ENCODE peak calls at places on chromosomes 4 and X, in five cellular contexts. Y, Q, C, U and X are unnamed samples.

GRCh38 chr4:110533940-110534339 is 58.0 kb downstream of the ENPEP start:
- DNase-seq in C (peak), Y (no peak), U (no peak), Q (peak), X (no peak)

GRCh38 chr4:101790521-101791188 is at the start of gene BANK1:
- DNase-seq in Q (peak), U (peak), Y (peak), C (peak), X (peak)

GRCh38 chrX:10011991-10012390 is 44.8 kb downstream of the CLDN34 start:
- DNase-seq in C (no peak), Q (peak), Y (no peak), U (no peak), X (no peak)

GRCh38 chrX:95703696-95704095 is 980.9 kb upstream of the DIAPH2 start:
- DNase-seq in C (no peak), Y (no peak), Q (no peak), U (no peak), X (no peak)

GRCh38 chr4:172202480-172203076 is 389.4 kb downstream of the GALNTL6 start:
- DNase-seq in C (peak), U (peak), Q (no peak), Y (no peak), X (peak)

GRCh38 chrX:3549442-3549875 is 164.0 kb downstream of the PRKX start:
- DNase-seq in Y (no peak), U (no peak), Q (peak), C (no peak), X (no peak)

GRCh38 chr4:168496834-168497233 is at the start of gene PALLD:
- DNase-seq in U (no peak), C (no peak), Q (no peak), Y (no peak), X (no peak)

GRCh38 chrX:154600962-154601374 is 16.0 kb downstream of the CTAG1A start:
- DNase-seq in U (no peak), Y (no peak), C (no peak), Q (no peak), X (no peak)

GRCh38 chr4:151730003-151730559 is 30.7 kb downstream of the GATB start:
- DNase-seq in U (no peak), Y (no peak), Q (no peak), C (no peak), X (no peak)

GRCh38 chr4:104447346-104447745 is 47.3 kb downstream of the CXXC4 start:
- DNase-seq in Q (no peak), U (no peak), Y (no peak), C (no peak), X (no peak)

GRCh38 chr4:184267673-184268573 is 50.2 kb upstream of the ENPP6 start:
- DNase-seq in Q (peak), U (peak), C (peak), Y (peak), X (peak)

GRCh38 chrX:31268359-31268758 is 196.5 kb upstream of the FTHL17 start:
- DNase-seq in U (no peak), Q (no peak), C (no peak), Y (no peak), X (no peak)

GRCh38 chr4:52640808-52641595 is 18.1 kb downstream of the USP46 start:
- DNase-seq in U (no peak), Y (no peak), Q (peak), C (no peak), X (no peak)

GRCh38 chr4:124941267-124941666 is 228.7 kb upstream of the ANKRD50 start:
- DNase-seq in U (no peak), Y (no peak), C (no peak), Q (peak), X (no peak)

GRCh38 chr4:74364649-74365491 is at the start of gene EREG:
- DNase-seq in C (no peak), U (no peak), Y (peak), Q (peak), X (no peak)

GRCh38 chr4:114263233-114263632 is 283.8 kb upstream of the ARSJ start:
- DNase-seq in C (no peak), U (no peak), Y (no peak), Q (peak), X (no peak)

GRCh38 chr4:68892861-68893260 is 58.7 kb downstream of the UGT2A3 start:
- DNase-seq in Y (no peak), C (no peak), Q (no peak), U (no peak), X (no peak)

GRCh38 chr4:8762951-8763735 is 108.5 kb downstream of the HMX1 start:
- DNase-seq in C (no peak), U (no peak), Q (no peak), Y (no peak), X (no peak)

GRCh38 chr4:1337376-1337831 is 9.6 kb upstream of the UVSSA start:
- DNase-seq in C (no peak), U (no peak), Y (peak), Q (peak), X (no peak)

GRCh38 chr4:7052923-7053715 is 9.9 kb downstream of the TADA2B start:
- DNase-seq in U (no peak), Q (peak), C (peak), Y (peak), X (peak)

GRCh38 chr4:97370581-97370980 is 772.7 kb downstream of the STPG2 start:
- DNase-seq in U (no peak), Q (no peak), Y (no peak), C (no peak), X (no peak)

GRCh38 chr4:78551420-78552351 is at the start of gene ANXA3:
- DNase-seq in Q (peak), U (no peak), Y (peak), C (no peak), X (no peak)

GRCh38 chr4:38132843-38133662 is 172.9 kb downstream of the PTTG2 start:
- DNase-seq in U (no peak), Q (no peak), Y (no peak), C (no peak), X (no peak)

GRCh38 chr4:94256833-94257232 is 49.2 kb downstream of the SMARCAD1 start:
- DNase-seq in U (no peak), C (peak), Y (no peak), Q (peak), X (no peak)

GRCh38 chr4:159697322-159698283 is 594.7 kb downstream of the RAPGEF2 start:
- DNase-seq in C (no peak), Y (no peak), U (no peak), Q (no peak), X (no peak)

GRCh38 chr4:180031330-180031729 is 2211.9 kb upstream of the TENM3 start:
- DNase-seq in U (no peak), Y (no peak), Q (no peak), C (no peak), X (no peak)

GRCh38 chrX:362351-362750 is 24.4 kb downstream of the PPP2R3B start:
- DNase-seq in U (no peak), Y (no peak), Q (no peak), C (no peak), X (no peak)

GRCh38 chrX:154044045-154044444 is 24.3 kb upstream of the IRAK1 start:
- DNase-seq in Q (no peak), C (no peak), U (no peak), Y (no peak), X (no peak)

GRCh38 chr4:8283631-8284121 is 14.1 kb downstream of the HTRA3 start:
- DNase-seq in U (no peak), C (no peak), Y (no peak), Q (no peak), X (no peak)

GRCh38 chr4:14446311-14446710 is 556.0 kb upstream of the CPEB2 start:
- DNase-seq in Q (no peak), U (peak), C (no peak), Y (no peak), X (no peak)

GRCh38 chr4:26557164-26557563 is 26.7 kb upstream of the TBC1D19 start:
- DNase-seq in Q (no peak), Y (no peak), C (no peak), U (no peak), X (no peak)

GRCh38 chrX:16487620-16488380 is 162.2 kb upstream of the S100G start:
- DNase-seq in Q (no peak), U (peak), C (no peak), Y (no peak), X (no peak)

GRCh38 chrX:47361538-47362511 is 8.6 kb upstream of the ZNF157 start:
- DNase-seq in Y (no peak), C (peak), U (peak), Q (peak), X (no peak)